ENCODE peak calls at places on chromosomes 3 and 15, in seven cellular contexts. V, K, O, U, R, A and N are unnamed samples.
A peak's percentile ranks its signal among the peaks of the same experiment; 100 is the strongest.

GRCh38 chr15:57559875-57560274 is 31.8 kb upstream of the MYZAP start:
- DNase-seq in A (peak; percentile 60), V (peak; percentile 61), U (peak; percentile 71), K (peak; percentile 65), R (peak; percentile 76), O (peak; percentile 74), N (peak; percentile 81)

GRCh38 chr3:43259626-43260025 is 26.7 kb upstream of the SNRK start:
- DNase-seq in K (no peak), V (no peak), O (peak; percentile 78), R (no peak), U (no peak), A (no peak), N (no peak)

GRCh38 chr15:33107950-33108349 is 86.6 kb downstream of the FMN1 start:
- DNase-seq in A (no peak), R (no peak), K (no peak), O (no peak), U (no peak), V (no peak), N (no peak)

GRCh38 chr15:28896944-28897343 is 11.2 kb downstream of the APBA2 start:
- DNase-seq in V (no peak), K (no peak), R (no peak), U (peak; percentile 3), O (peak; percentile 65), A (no peak), N (no peak)

GRCh38 chr3:97975466-97975865 is 3.2 kb upstream of the RIOX2 start:
- DNase-seq in U (no peak), V (no peak), K (no peak), R (no peak), A (no peak), O (no peak), N (no peak)

GRCh38 chr3:194809382-194809781 is 123.7 kb downstream of the FAM43A start:
- DNase-seq in U (no peak), V (no peak), R (peak; percentile 38), K (peak; percentile 12), O (no peak), A (no peak), N (no peak)

GRCh38 chr15:31463521-31464102 is 137.0 kb downstream of the KLF13 start:
- DNase-seq in V (no peak), O (no peak), K (no peak), U (no peak), A (no peak), R (no peak), N (no peak)

GRCh38 chr15:68578175-68578959 is 426 bp upstream of the CORO2B start:
- DNase-seq in K (peak; percentile 70), A (peak; percentile 44), O (peak; percentile 32), R (peak; percentile 78), U (peak; percentile 72), V (no peak), N (peak; percentile 28)

GRCh38 chr15:58631319-58631718 is 118.2 kb downstream of the ADAM10 start:
- DNase-seq in A (no peak), V (peak; percentile 25), R (no peak), K (no peak), U (no peak), O (no peak), N (no peak)

GRCh38 chr15:34109775-34110663 is 8.1 kb downstream of the PGBD4 start:
- DNase-seq in U (no peak), R (peak; percentile 15), V (peak; percentile 31), O (peak; percentile 51), K (peak; percentile 40), A (peak; percentile 30), N (peak; percentile 15)

GRCh38 chr3:57557088-57557537 is 1.0 kb downstream of the PDE12 start:
- DNase-seq in U (peak; percentile 48), V (peak; percentile 45), O (no peak), A (peak; percentile 46), K (peak; percentile 2), R (peak; percentile 5), N (peak; percentile 70)

GRCh38 chr3:111862974-111863373 is 3.9 kb downstream of the PHLDB2 start:
- DNase-seq in A (no peak), O (no peak), K (no peak), V (no peak), R (no peak), U (no peak), N (no peak)

GRCh38 chr15:42324308-42324707 is 35.0 kb upstream of the CAPN3 start:
- DNase-seq in O (no peak), A (no peak), R (no peak), U (no peak), V (no peak), K (no peak), N (no peak)

GRCh38 chr15:40495516-40495915 is 24.7 kb downstream of the CHST14 start:
- DNase-seq in U (no peak), V (no peak), R (no peak), O (no peak), A (no peak), K (no peak), N (no peak)

GRCh38 chr3:2993719-2994118 is 116.5 kb downstream of the IL5RA start:
- DNase-seq in U (no peak), V (no peak), R (no peak), O (no peak), K (no peak), A (no peak), N (no peak)

GRCh38 chr3:184176377-184177330 is 2.0 kb downstream of the AP2M1 start:
- DNase-seq in K (peak; percentile 76), A (no peak), V (no peak), O (peak; percentile 92), R (peak; percentile 83), U (peak; percentile 69), N (no peak)

GRCh38 chr15:85946986-85947385 is 132.7 kb upstream of the AGBL1 start:
- DNase-seq in V (no peak), R (no peak), A (no peak), K (no peak), O (no peak), U (no peak), N (no peak)

GRCh38 chr15:62545392-62546227 is 380.5 kb upstream of the C2CD4B start:
- DNase-seq in K (no peak), V (no peak), A (no peak), U (no peak), R (no peak), O (no peak), N (no peak)

GRCh38 chr15:64950888-64951287 is 38.8 kb downstream of the SPG21 start:
- DNase-seq in R (no peak), A (no peak), V (no peak), K (no peak), U (no peak), O (no peak), N (no peak)

DNA sequence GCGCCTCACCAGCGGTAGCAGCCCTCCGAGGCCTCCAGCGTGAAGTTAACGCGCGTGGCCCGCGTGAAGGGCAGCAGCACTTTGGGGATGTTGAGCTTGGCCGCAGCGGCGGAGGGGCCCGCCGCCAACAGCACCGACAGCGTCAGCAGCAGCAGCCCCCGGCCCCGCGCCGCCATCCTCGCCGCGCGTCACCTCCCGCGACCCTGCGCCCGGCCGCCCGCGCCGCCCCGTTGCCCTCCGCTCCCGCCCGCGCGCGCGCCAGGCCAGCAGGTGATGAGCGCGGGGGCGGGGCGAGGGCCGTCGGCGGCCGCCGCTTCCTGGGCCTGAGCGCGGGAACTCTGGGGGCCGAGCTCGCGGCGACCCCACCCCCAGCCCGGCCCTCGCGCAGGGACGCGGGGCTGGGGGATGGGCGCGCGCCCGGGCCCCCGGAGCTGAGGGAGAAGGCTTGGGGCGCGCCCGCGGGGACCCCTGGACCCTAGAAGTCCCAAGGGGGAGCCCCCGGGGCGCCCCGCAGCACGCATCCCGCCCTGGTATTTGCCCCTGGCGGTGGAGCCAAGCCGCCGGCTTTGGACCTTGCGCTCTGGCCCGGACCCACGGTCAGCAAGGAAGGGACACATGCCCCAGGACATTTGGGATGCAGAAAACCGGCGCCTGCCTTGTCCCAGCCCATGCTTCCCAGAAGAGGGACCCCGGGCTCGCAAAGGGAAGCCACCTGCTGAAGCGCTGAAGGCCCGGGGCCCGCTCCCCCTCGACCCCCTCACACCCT is at the start of gene NUP210:
- DNase-seq in R (peak; percentile 67), K (peak; percentile 82), O (no peak), A (peak; percentile 93), V (peak; percentile 89), U (peak; percentile 70), N (peak; percentile 74)
- TF ChIP-seq CTCF in R (no peak), K (no peak), O (no peak), A (no peak), V (no peak), U (no peak), N (no peak)

GRCh38 chr3:9469953-9470352 is 72.5 kb downstream of the SETD5 start:
- DNase-seq in U (no peak), R (no peak), V (no peak), A (no peak), O (no peak), K (no peak), N (no peak)
- TF ChIP-seq CTCF in U (no peak), R (no peak), V (no peak), A (no peak), O (no peak), K (no peak), N (no peak)

GRCh38 chr3:40073310-40074007 is 236.0 kb upstream of the EIF1B start:
- DNase-seq in K (peak; percentile 22), O (no peak), R (peak; percentile 15), V (no peak), U (no peak), A (no peak), N (no peak)
- TF ChIP-seq CTCF in K (peak; percentile 20), O (no peak), R (no peak), V (no peak), U (no peak), A (no peak), N (no peak)

DNA sequence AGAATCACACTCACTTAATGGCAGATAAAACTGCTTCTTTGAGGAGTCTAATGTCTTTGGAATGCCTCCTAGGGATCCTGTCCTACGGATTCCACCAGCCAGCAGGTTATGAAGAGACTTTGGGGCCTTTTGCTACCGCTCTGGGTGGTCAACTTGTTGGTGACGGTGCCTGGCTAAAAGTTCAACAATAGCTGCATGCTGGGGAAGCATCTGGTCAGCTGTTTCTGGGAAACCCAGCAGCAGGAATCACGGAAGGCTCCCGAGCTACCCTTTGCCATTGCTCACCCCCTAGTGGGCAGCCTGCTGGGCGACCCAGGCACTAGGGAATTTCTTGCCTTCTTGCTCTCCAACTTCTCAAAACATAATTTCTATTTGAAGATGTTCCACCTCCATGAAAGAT is 263.3 kb downstream of the NEK10 start:
- DNase-seq in U (no peak), R (no peak), A (no peak), V (no peak), O (no peak), K (peak; percentile 32), N (no peak)
- TF ChIP-seq CTCF in U (no peak), R (no peak), A (no peak), V (no peak), O (no peak), K (peak; percentile 8), N (no peak)

DNA sequence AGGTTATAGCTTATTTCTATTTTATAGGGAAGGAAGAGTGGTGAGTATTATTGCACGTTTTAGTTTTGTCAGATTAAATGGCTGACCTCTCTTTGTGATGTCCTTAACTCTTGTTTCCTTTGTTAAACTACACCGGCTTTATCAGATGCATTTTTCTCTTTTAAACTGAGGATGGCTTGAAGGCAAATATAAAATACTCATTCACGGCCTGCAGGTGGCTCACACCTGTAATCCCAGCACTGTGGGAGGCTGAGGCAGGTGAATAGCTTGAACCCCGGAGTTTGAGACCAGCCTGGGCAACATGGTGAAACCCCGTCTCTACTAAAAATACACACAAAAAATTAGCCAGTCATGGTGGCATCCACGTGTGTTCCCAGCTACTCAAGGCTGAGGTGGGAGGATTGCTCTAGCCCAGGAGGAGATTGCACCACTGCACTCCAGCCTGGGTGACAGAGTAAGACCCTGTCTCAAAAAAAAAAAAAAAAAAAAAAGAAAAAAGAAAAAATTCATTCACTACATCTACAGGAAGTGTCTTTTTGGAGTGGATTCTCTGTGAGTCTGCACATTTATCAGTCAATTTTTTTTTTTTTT is 34.8 kb upstream of the SACM1L start:
- DNase-seq in K (no peak), A (no peak), O (no peak), U (peak; percentile 58), R (no peak), V (no peak), N (no peak)
- TF ChIP-seq CTCF in K (no peak), A (no peak), O (no peak), U (no peak), R (no peak), V (no peak), N (no peak)